ENCODE peak calls at places on chromosomes 4 and X, in seven cellular contexts. Y, U, M, D, A, H and N are unnamed samples.

GRCh38 chr4:57442834-57443291 is 332.7 kb upstream of the IGFBP7 start:
- DNase-seq in Y (peak; percentile 52), M (no peak), U (peak; percentile 56), H (peak; percentile 23), D (peak; percentile 75), A (peak; percentile 41), N (peak; percentile 59)

GRCh38 chr4:156815717-156816319 is 155.8 kb downstream of the PDGFC start:
- DNase-seq in M (no peak), A (no peak), Y (no peak), U (no peak), D (no peak), H (no peak), N (no peak)

GRCh38 chr4:54548831-54549460 is 108.8 kb upstream of the KIT start:
- DNase-seq in A (no peak), D (no peak), Y (no peak), U (no peak), H (no peak), M (no peak), N (no peak)

GRCh38 chr4:115275615-115276014 is 162.2 kb upstream of the NDST4 start:
- DNase-seq in A (no peak), Y (no peak), U (no peak), H (no peak), D (no peak), M (no peak), N (no peak)

GRCh38 chrX:45714864-45715263 is 514.2 kb upstream of the DIPK2B start:
- DNase-seq in D (no peak), H (peak; percentile 79), A (peak; percentile 11), M (no peak), Y (no peak), U (no peak), N (no peak)

GRCh38 chr4:120812216-120812615 is 110.3 kb downstream of the PRDM5 start:
- DNase-seq in Y (no peak), U (no peak), M (no peak), D (no peak), H (no peak), A (no peak), N (no peak)

GRCh38 chrX:55201930-55202579 is 18.1 kb upstream of the PAGE5 start:
- DNase-seq in H (no peak), U (no peak), A (no peak), Y (no peak), D (no peak), M (no peak), N (peak; percentile 46)

GRCh38 chrX:39665830-39666518 is 431.8 kb downstream of the BCOR start:
- DNase-seq in H (no peak), U (no peak), M (no peak), Y (no peak), D (no peak), A (no peak), N (no peak)

GRCh38 chr4:73721419-73721818 is 18.9 kb upstream of the CXCL8 start:
- DNase-seq in H (peak; percentile 68), U (no peak), Y (no peak), A (no peak), M (no peak), D (no peak), N (no peak)

GRCh38 chrX:136047001-136047642 is 61.9 kb downstream of the SLC9A6 start:
- DNase-seq in Y (no peak), H (peak; percentile 47), M (no peak), D (no peak), U (no peak), A (no peak), N (no peak)

GRCh38 chrX:110794601-110795000 is 1.0 kb downstream of the CHRDL1 start:
- DNase-seq in M (no peak), H (no peak), U (no peak), D (no peak), Y (no peak), A (no peak), N (no peak)

GRCh38 chr4:151922306-151922705 is 161.5 kb upstream of the GATB start:
- DNase-seq in D (no peak), H (peak; percentile 18), Y (no peak), M (no peak), U (no peak), A (no peak), N (no peak)
- H3K4me1 ChIP-seq in D (no peaks in the 10 kb centered on the region), H (no peaks in the 10 kb centered on the region), Y (no peaks in the 10 kb centered on the region), M (no peaks in the 10 kb centered on the region), U (no peaks in the 10 kb centered on the region), A (no peaks in the 10 kb centered on the region), N (no peaks in the 10 kb centered on the region)

GRCh38 chr4:7854211-7854610 is 85.5 kb downstream of the AFAP1 start:
- DNase-seq in A (no peak), M (no peak), H (no peak), Y (no peak), U (no peak), D (no peak), N (no peak)

GRCh38 chr4:7852568-7853185 is 87.0 kb downstream of the AFAP1 start:
- DNase-seq in D (no peak), Y (no peak), H (no peak), A (no peak), M (no peak), U (no peak), N (no peak)

GRCh38 chr4:7855731-7856130 is 83.9 kb downstream of the AFAP1 start:
- DNase-seq in M (no peak), U (no peak), Y (no peak), D (no peak), A (no peak), H (no peak), N (no peak)

GRCh38 chr4:7853271-7853670 is 86.4 kb downstream of the AFAP1 start:
- DNase-seq in D (no peak), H (no peak), M (no peak), Y (no peak), A (no peak), U (no peak), N (no peak)

GRCh38 chr4:7854697-7855370 is 84.8 kb downstream of the AFAP1 start:
- DNase-seq in A (no peak), Y (no peak), M (no peak), H (no peak), D (no peak), U (no peak), N (no peak)
- H3K4me1 ChIP-seq in A (peaks cover 23% of the 10 kb centered on the region), Y (peaks cover 6% of the 10 kb centered on the region), M (no peaks in the 10 kb centered on the region), H (peaks cover 21% of the 10 kb centered on the region), D (peaks cover 3% of the 10 kb centered on the region), U (peaks cover 48% of the 10 kb centered on the region), N (no peaks in the 10 kb centered on the region)

DNA sequence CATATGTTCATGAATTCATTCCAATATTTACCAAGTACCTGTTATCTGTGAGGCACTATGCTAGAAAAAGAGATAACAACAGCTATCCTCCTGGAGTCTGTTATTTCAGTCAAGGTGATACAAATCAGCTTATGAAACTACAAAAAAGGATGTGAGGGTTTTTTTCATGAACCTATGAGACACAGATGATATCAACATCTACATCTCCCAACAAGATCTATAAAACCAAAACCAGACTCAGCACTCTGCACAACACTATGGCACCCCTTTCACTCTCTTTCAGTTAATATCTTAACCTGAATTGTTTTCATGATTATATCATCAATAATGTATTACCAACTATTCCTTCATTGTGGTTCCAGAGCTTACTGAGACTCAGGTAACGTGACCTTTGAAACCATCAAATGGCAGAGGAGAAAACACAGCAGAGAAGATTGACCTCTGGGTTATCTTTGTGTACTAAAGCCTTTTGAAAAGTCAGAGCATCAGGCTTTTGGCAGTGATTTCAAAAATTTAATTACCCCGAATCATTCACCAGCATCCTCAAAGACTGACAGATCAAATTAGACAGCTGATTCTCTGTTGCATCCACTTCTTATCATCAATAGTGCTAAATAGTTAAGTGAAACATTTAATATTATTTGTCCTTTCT is 244.6 kb upstream of the FTHL17 start:
- DNase-seq in Y (no peak), D (no peak), M (no peak), H (no peak), U (no peak), A (no peak), N (no peak)
- H3K4me1 ChIP-seq in Y (no peaks in the 10 kb centered on the region), D (no peaks in the 10 kb centered on the region), M (no peaks in the 10 kb centered on the region), H (no peaks in the 10 kb centered on the region), U (no peaks in the 10 kb centered on the region), A (no peaks in the 10 kb centered on the region), N (no peaks in the 10 kb centered on the region)

GRCh38 chrX:69093960-69094935 is 71.0 kb downstream of the PJA1 start:
- DNase-seq in M (no peak), H (peak; percentile 58), A (peak; percentile 24), Y (no peak), D (peak; percentile 61), U (peak; percentile 48), N (no peak)

GRCh38 chrX:69100478-69100877 is 64.8 kb downstream of the PJA1 start:
- DNase-seq in Y (no peak), H (no peak), D (no peak), M (no peak), A (no peak), U (no peak), N (no peak)

GRCh38 chrX:69095260-69095659 is 70.0 kb downstream of the PJA1 start:
- DNase-seq in M (no peak), A (no peak), U (no peak), Y (no peak), D (no peak), H (no peak), N (no peak)

GRCh38 chrX:69096963-69097362 is 68.3 kb downstream of the PJA1 start:
- DNase-seq in U (no peak), Y (no peak), M (no peak), D (no peak), A (no peak), H (no peak), N (no peak)

GRCh38 chrX:69097451-69098236 is 67.6 kb downstream of the PJA1 start:
- DNase-seq in A (no peak), D (no peak), Y (no peak), M (no peak), U (no peak), H (no peak), N (no peak)
- H3K4me1 ChIP-seq in A (no peaks in the 10 kb centered on the region), D (no peaks in the 10 kb centered on the region), Y (no peaks in the 10 kb centered on the region), M (no peaks in the 10 kb centered on the region), U (no peaks in the 10 kb centered on the region), H (peaks cover 5% of the 10 kb centered on the region), N (no peaks in the 10 kb centered on the region)

DNA sequence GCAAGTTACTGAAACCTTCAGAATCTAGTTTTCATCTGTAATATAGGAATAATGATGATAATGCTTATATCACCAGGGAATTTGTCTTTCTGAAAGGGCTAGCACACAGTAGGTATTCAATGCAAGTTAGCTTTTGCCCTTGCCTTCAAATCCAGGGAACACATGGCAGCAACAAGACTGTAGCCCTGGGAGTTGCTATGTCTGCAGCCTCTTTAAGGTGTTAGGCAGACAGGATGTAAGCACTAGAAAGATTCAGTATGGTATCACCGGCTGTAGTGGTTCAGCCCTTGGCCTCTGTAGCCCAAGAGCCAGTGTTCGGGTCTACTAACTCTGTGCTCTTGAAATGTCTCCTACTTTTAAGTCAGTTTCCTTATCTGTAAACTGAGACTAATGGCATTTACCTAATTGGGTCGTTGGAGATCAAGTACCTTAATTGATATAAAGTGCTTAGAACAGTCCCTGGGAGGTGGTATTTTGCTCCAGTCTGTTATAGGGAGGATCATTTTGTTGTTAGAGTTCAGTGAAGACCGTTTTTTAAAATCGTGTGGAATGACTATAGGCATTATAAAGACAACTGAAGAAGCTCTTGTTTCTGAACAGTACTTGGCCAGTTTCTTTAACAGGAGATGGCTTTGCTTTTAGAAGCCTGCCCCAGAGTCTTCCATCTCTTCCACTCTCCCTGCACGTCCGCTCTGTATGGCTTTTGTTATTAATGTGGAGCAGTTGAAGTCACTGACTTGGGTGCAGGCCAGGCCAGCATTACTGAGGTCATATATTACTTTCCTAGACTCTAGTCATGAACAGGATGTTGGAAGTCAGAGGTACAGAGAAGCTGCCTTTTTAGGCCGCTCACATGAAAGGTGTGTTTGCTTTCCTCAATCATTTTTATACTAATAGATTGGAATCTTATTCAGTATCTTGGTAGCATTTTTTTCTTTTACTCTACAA is 44.8 kb downstream of the GAB1 start:
- DNase-seq in Y (peak; percentile 76), M (no peak), A (peak; percentile 83), H (peak; percentile 88), U (peak; percentile 85), D (no peak), N (no peak)
- H3K4me1 ChIP-seq in Y (peaks cover 25% of the 10 kb centered on the region), M (peaks cover 85% of the 10 kb centered on the region), A (peaks cover 83% of the 10 kb centered on the region), H (peaks cover 5% of the 10 kb centered on the region), U (peaks cover 95% of the 10 kb centered on the region), D (peaks cover 8% of the 10 kb centered on the region), N (no peaks in the 10 kb centered on the region)

GRCh38 chr4:13514722-13515121 is 29.6 kb downstream of the NKX3-2 start:
- DNase-seq in Y (no peak), M (no peak), U (no peak), A (no peak), H (no peak), D (no peak), N (no peak)
- H3K4me1 ChIP-seq in Y (no peaks in the 10 kb centered on the region), M (no peaks in the 10 kb centered on the region), U (no peaks in the 10 kb centered on the region), A (no peaks in the 10 kb centered on the region), H (no peaks in the 10 kb centered on the region), D (peaks cover 5% of the 10 kb centered on the region), N (no peaks in the 10 kb centered on the region)